ENCODE peak calls at places on chromosomes 1 and 21, in six cellular contexts. One of them, this sample, is unnamed.

GRCh38 chr1:1299686-1300351 is 7.9 kb downstream of the ACAP3 start:
- DNase-seq in astrocyte of the spinal cord: no peak
- DNase-seq in HFF-Myc: no peak
- DNase-seq in IMR-90: no peak
- DNase-seq in left lung: no peak
- DNase-seq in heart right ventricle: no peak
- DNase-seq in this sample: no peak

GRCh38 chr1:172383541-172383940 is 36.9 kb upstream of the C1orf105 start:
- DNase-seq in HFF-Myc: peak
- DNase-seq in IMR-90: peak
- DNase-seq in left lung: no peak
- DNase-seq in astrocyte of the spinal cord: peak
- DNase-seq in heart right ventricle: no peak
- DNase-seq in this sample: peak

GRCh38 chr21:42317341-42317741 is 2.1 kb upstream of the TFF3 start:
- DNase-seq in astrocyte of the spinal cord: no peak
- DNase-seq in heart right ventricle: no peak
- DNase-seq in HFF-Myc: no peak
- DNase-seq in left lung: no peak
- DNase-seq in IMR-90: no peak
- DNase-seq in this sample: no peak

GRCh38 chr1:195697130-195697529 is 911.1 kb downstream of the KCNT2 start:
- DNase-seq in HFF-Myc: no peak
- DNase-seq in left lung: no peak
- DNase-seq in heart right ventricle: no peak
- DNase-seq in astrocyte of the spinal cord: no peak
- DNase-seq in IMR-90: no peak
- DNase-seq in this sample: no peak

GRCh38 chr1:235160395-235160964 is 570 bp downstream of the RBM34 start:
- DNase-seq in left lung: no peak
- DNase-seq in IMR-90: peak
- DNase-seq in astrocyte of the spinal cord: peak
- DNase-seq in heart right ventricle: no peak
- DNase-seq in HFF-Myc: peak
- DNase-seq in this sample: peak

GRCh38 chr1:230826166-230826875 is 42.0 kb downstream of the C1orf198 start:
- DNase-seq in IMR-90: no peak
- DNase-seq in heart right ventricle: no peak
- DNase-seq in left lung: no peak
- DNase-seq in HFF-Myc: no peak
- DNase-seq in astrocyte of the spinal cord: no peak
- DNase-seq in this sample: no peak

GRCh38 chr1:205344010-205344808 is 12.5 kb downstream of the KLHDC8A start:
- DNase-seq in HFF-Myc: no peak
- DNase-seq in heart right ventricle: no peak
- DNase-seq in left lung: no peak
- DNase-seq in astrocyte of the spinal cord: no peak
- DNase-seq in IMR-90: no peak
- DNase-seq in this sample: peak

GRCh38 chr1:234773936-234774677 is 164.1 kb upstream of the IRF2BP2 start:
- DNase-seq in heart right ventricle: no peak
- DNase-seq in HFF-Myc: no peak
- DNase-seq in IMR-90: no peak
- DNase-seq in astrocyte of the spinal cord: no peak
- DNase-seq in left lung: no peak
- DNase-seq in this sample: no peak

GRCh38 chr1:30763654-30764248 is 6.2 kb upstream of the LAPTM5 start:
- DNase-seq in astrocyte of the spinal cord: peak
- DNase-seq in heart right ventricle: no peak
- DNase-seq in HFF-Myc: no peak
- DNase-seq in IMR-90: peak
- DNase-seq in left lung: no peak
- DNase-seq in this sample: no peak

GRCh38 chr1:52659851-52660596 is 27.1 kb downstream of the SHISAL2A start:
- DNase-seq in HFF-Myc: no peak
- DNase-seq in astrocyte of the spinal cord: no peak
- DNase-seq in heart right ventricle: no peak
- DNase-seq in IMR-90: no peak
- DNase-seq in left lung: no peak
- DNase-seq in this sample: no peak

GRCh38 chr1:37478890-37479254 is 4.5 kb downstream of the ZC3H12A start:
- DNase-seq in IMR-90: peak
- DNase-seq in HFF-Myc: no peak
- DNase-seq in astrocyte of the spinal cord: peak
- DNase-seq in heart right ventricle: no peak
- DNase-seq in left lung: peak
- DNase-seq in this sample: no peak

GRCh38 chr1:223732993-223733798 is 20.9 kb downstream of the CAPN2 start:
- DNase-seq in left lung: no peak
- DNase-seq in HFF-Myc: no peak
- DNase-seq in heart right ventricle: peak
- DNase-seq in IMR-90: peak
- DNase-seq in astrocyte of the spinal cord: peak
- DNase-seq in this sample: no peak

GRCh38 chr1:11571906-11572616 is 82.2 kb downstream of the FBXO2 start:
- DNase-seq in IMR-90: no peak
- DNase-seq in heart right ventricle: no peak
- DNase-seq in astrocyte of the spinal cord: no peak
- DNase-seq in HFF-Myc: no peak
- DNase-seq in left lung: no peak
- DNase-seq in this sample: peak

GRCh38 chr1:235047331-235047871 is 81.2 kb downstream of the TOMM20 start:
- DNase-seq in heart right ventricle: no peak
- DNase-seq in IMR-90: no peak
- DNase-seq in astrocyte of the spinal cord: peak
- DNase-seq in left lung: no peak
- DNase-seq in HFF-Myc: no peak
- DNase-seq in this sample: no peak

GRCh38 chr21:34808569-34809204 is 139.9 kb downstream of the CLIC6 start:
- DNase-seq in heart right ventricle: no peak
- DNase-seq in astrocyte of the spinal cord: peak
- DNase-seq in HFF-Myc: peak
- DNase-seq in IMR-90: peak
- DNase-seq in left lung: no peak
- DNase-seq in this sample: no peak

GRCh38 chr1:36663772-36664430 is 181.2 kb upstream of the CSF3R start:
- DNase-seq in HFF-Myc: no peak
- DNase-seq in astrocyte of the spinal cord: no peak
- DNase-seq in left lung: no peak
- DNase-seq in heart right ventricle: no peak
- DNase-seq in IMR-90: no peak
- DNase-seq in this sample: no peak

GRCh38 chr1:1374068-1374860 is 743 bp downstream of the AURKAIP1 start:
- DNase-seq in IMR-90: no peak
- DNase-seq in astrocyte of the spinal cord: no peak
- DNase-seq in heart right ventricle: peak
- DNase-seq in HFF-Myc: no peak
- DNase-seq in left lung: no peak
- DNase-seq in this sample: no peak

GRCh38 chr21:37915941-37916794 is at the start of gene KCNJ6:
- DNase-seq in HFF-Myc: no peak
- DNase-seq in IMR-90: peak
- DNase-seq in left lung: no peak
- DNase-seq in heart right ventricle: no peak
- DNase-seq in astrocyte of the spinal cord: peak
- DNase-seq in this sample: peak

GRCh38 chr21:33162436-33162921 is 67.3 kb upstream of the IFNAR2 start:
- DNase-seq in HFF-Myc: no peak
- DNase-seq in left lung: no peak
- DNase-seq in astrocyte of the spinal cord: no peak
- DNase-seq in heart right ventricle: no peak
- DNase-seq in IMR-90: no peak
- DNase-seq in this sample: no peak

GRCh38 chr21:29190920-29191319 is 60.5 kb downstream of the MAP3K7CL start:
- DNase-seq in left lung: no peak
- DNase-seq in IMR-90: peak
- DNase-seq in astrocyte of the spinal cord: peak
- DNase-seq in heart right ventricle: no peak
- DNase-seq in HFF-Myc: no peak
- DNase-seq in this sample: no peak

DNA sequence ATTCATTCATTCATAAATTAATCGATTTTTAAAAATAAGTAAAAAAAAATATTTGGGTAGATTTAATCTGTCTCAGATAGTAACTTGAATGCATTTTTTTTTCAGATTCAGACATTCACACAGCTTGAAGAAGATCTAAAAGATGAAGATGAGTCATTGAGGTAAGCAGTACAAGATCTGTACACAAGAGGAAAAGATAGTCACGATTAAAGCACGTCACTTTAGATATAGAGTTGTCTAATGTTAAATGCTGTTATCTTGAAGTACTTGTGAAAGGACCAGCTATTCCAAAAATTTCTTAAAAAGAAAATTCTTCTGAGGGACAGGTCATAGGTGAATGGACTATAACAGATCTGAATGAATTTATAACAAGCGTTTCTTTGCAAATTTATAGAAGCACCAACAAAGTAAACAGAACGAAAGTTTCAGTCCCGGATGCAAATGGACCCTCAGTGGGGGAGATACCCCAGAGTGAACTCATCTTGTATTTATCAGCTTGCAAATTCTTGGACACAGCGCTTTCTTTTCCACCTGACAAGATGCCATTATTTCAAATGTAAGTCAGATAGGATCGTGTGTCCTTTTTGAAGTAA is 31.2 kb upstream of the MORC3 start:
- DNase-seq in heart right ventricle: no peak
- DNase-seq in IMR-90: peak
- DNase-seq in HFF-Myc: no peak
- DNase-seq in astrocyte of the spinal cord: no peak
- DNase-seq in left lung: no peak
- DNase-seq in this sample: no peak
- H3K4me3 ChIP-seq in heart right ventricle: no peak
- H3K4me3 ChIP-seq in IMR-90: peak
- H3K4me3 ChIP-seq in HFF-Myc: peak
- H3K4me3 ChIP-seq in astrocyte of the spinal cord: no peak
- H3K4me3 ChIP-seq in left lung: no peak
- H3K4me3 ChIP-seq in this sample: no peak

DNA sequence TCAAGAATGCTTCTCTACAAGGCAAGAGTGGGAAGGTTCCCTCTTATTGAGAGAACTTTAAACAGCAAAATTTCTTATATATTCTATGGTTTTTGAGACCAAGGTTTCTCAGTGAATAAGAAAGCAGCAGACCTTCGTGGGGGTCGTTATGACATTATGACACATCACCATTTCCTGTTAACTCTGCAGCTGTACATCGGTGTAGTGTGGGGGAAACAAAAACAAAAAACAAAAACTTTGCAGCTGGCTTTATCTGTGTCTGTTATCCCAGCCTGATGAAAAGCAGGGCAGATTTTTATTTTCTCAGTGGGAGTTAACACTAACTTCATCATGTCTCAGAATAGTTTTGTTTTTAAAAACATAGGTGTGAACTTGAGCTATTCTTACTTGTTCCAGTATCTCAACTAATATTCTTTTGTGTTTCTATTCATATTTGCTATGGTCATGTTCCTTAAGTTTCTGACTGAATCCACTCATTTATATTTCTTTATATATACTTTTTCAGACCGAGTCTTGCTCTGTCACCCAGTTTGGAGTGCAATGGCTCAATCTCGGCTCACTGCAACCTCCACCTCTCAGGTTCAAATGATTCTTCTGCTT is 2.1 kb downstream of the SDE2 start:
- DNase-seq in left lung: no peak
- DNase-seq in IMR-90: peak
- DNase-seq in HFF-Myc: no peak
- DNase-seq in heart right ventricle: no peak
- DNase-seq in astrocyte of the spinal cord: peak
- DNase-seq in this sample: no peak
- H3K4me3 ChIP-seq in left lung: no peak
- H3K4me3 ChIP-seq in IMR-90: no peak
- H3K4me3 ChIP-seq in HFF-Myc: peak
- H3K4me3 ChIP-seq in heart right ventricle: no peak
- H3K4me3 ChIP-seq in astrocyte of the spinal cord: no peak
- H3K4me3 ChIP-seq in this sample: peak

GRCh38 chr21:31107151-31107785 is 69.0 kb upstream of the KRTAP19-8 start:
- DNase-seq in IMR-90: peak
- DNase-seq in astrocyte of the spinal cord: no peak
- DNase-seq in HFF-Myc: no peak
- DNase-seq in left lung: no peak
- DNase-seq in heart right ventricle: no peak
- DNase-seq in this sample: no peak

GRCh38 chr21:31098576-31099005 is 60.3 kb upstream of the KRTAP19-8 start:
- DNase-seq in HFF-Myc: peak
- DNase-seq in left lung: peak
- DNase-seq in heart right ventricle: peak
- DNase-seq in astrocyte of the spinal cord: peak
- DNase-seq in IMR-90: peak
- DNase-seq in this sample: peak

GRCh38 chr21:31103571-31104265 is 65.4 kb upstream of the KRTAP19-8 start:
- DNase-seq in IMR-90: no peak
- DNase-seq in astrocyte of the spinal cord: no peak
- DNase-seq in heart right ventricle: no peak
- DNase-seq in left lung: no peak
- DNase-seq in HFF-Myc: no peak
- DNase-seq in this sample: no peak

GRCh38 chr21:31099122-31099521 is 60.8 kb upstream of the KRTAP19-8 start:
- DNase-seq in left lung: no peak
- DNase-seq in heart right ventricle: no peak
- DNase-seq in IMR-90: no peak
- DNase-seq in HFF-Myc: no peak
- DNase-seq in astrocyte of the spinal cord: no peak
- DNase-seq in this sample: no peak

GRCh38 chr21:31103163-31103562 is 64.9 kb upstream of the KRTAP19-8 start:
- DNase-seq in IMR-90: no peak
- DNase-seq in HFF-Myc: no peak
- DNase-seq in left lung: no peak
- DNase-seq in heart right ventricle: no peak
- DNase-seq in astrocyte of the spinal cord: no peak
- DNase-seq in this sample: no peak
- H3K4me3 ChIP-seq in IMR-90: no peak
- H3K4me3 ChIP-seq in HFF-Myc: no peak
- H3K4me3 ChIP-seq in left lung: no peak
- H3K4me3 ChIP-seq in heart right ventricle: no peak
- H3K4me3 ChIP-seq in astrocyte of the spinal cord: no peak
- H3K4me3 ChIP-seq in this sample: no peak

DNA sequence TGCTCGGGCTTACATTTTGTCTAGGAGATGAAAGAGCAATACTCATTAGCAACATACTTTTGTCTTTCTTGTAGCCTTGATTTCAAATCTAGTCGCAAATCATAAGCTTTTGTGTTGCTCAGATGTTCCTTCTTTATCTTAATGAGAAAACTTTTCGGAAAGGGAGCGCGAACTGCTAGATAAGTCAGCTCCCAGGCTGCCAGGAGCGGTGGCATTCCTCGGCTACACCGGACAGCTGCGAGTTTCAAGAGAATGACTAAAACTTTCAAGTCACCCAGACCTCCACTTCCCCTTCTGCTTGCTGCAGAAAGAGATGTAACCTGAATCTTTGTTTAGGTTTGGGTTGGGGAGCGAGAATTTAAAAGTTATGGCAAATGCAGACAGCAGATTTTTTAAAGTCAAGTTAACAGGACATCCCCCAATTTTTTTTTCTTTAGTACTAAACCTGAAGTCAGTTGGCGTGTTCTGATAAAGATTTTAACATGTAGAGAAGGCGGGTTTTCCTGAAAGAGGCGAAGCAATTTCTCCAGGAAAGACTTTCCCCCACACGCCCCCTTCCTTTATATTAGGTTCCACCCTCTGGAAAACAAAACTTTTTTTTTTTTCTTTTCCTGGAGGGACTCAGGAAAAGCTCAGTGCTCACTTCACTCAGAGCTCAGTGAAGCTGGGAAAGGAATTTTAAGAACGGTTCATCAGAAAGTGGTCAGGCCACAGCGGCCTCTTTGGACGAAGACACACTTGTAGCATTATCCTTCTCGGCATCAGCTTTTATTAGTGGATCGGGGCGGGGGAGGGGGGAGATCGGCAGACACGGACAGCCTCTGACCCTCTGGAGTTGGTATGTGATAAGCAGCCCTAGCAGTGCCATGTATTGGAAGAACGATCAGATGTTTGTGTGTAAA is at the start of gene LHX8:
- DNase-seq in astrocyte of the spinal cord: peak
- DNase-seq in left lung: no peak
- DNase-seq in HFF-Myc: no peak
- DNase-seq in heart right ventricle: no peak
- DNase-seq in IMR-90: no peak
- DNase-seq in this sample: no peak
- H3K4me3 ChIP-seq in astrocyte of the spinal cord: no peak
- H3K4me3 ChIP-seq in left lung: no peak
- H3K4me3 ChIP-seq in HFF-Myc: no peak
- H3K4me3 ChIP-seq in heart right ventricle: peak
- H3K4me3 ChIP-seq in IMR-90: no peak
- H3K4me3 ChIP-seq in this sample: peak

This sample was measured in A673.